ENCODE peak calls at places on chromosomes 5 and 9, in ten cellular contexts. Z is activated naive CD4-positive, alpha-beta T cell; X is SW 1271; K is fibroblast of lung; U is AG10803; J is AG09319; O is activated T-helper 1 cell treated with anti-CD3 and anti-CD28 coated beads, Interleukin-12 subunit alpha, Interleukin-12 subunit beta, Interleukin-2, Interleukin-4 antibody, amounts not matched to agents 30 ng/mL and 10 ng/mL and 1 ng/mL, durations not matched to agents 14 hours and 24 hours and 36 hours; E is AG04450; P is body of pancreas; B is glomerular endothelial cell. N is an unnamed sample.

GRCh38 chr5:126499742-126500396 is 76.7 kb downstream of the GRAMD2B start:
- DNase-seq in Z (no peak), X (no peak), K (peak), U (no peak), J (no peak), O (peak), E (no peak), P (no peak), B (no peak), N (no peak)

GRCh38 chr5:121979691-121980090 is 17.9 kb downstream of the SRFBP1 start:
- DNase-seq in Z (no peak), X (no peak), K (peak), U (no peak), J (no peak), O (no peak), E (no peak), P (no peak), B (no peak), N (no peak)

GRCh38 chr5:39428639-39429038 is 3.9 kb upstream of the DAB2 start:
- DNase-seq in Z (no peak), X (no peak), K (no peak), U (no peak), J (no peak), O (no peak), E (no peak), P (no peak), B (no peak), N (no peak)

GRCh38 chr5:87151547-87151946 is 116.1 kb upstream of the RASA1 start:
- DNase-seq in Z (no peak), X (peak), K (peak), U (peak), J (peak), O (no peak), E (peak), P (no peak), B (peak), N (no peak)

GRCh38 chr5:54704341-54704740 is 186.8 kb downstream of the SNX18 start:
- DNase-seq in Z (no peak), X (no peak), K (peak), U (no peak), J (no peak), O (no peak), E (peak), P (no peak), B (no peak), N (no peak)

GRCh38 chr9:118439446-118439845 is 735.2 kb downstream of the TLR4 start:
- DNase-seq in Z (no peak), X (no peak), K (no peak), U (no peak), J (no peak), O (no peak), E (no peak), P (no peak), B (no peak), N (no peak)

GRCh38 chr5:122726990-122727616 is 47.8 kb upstream of the SNX2 start:
- DNase-seq in Z (no peak), X (peak), K (peak), U (peak), J (peak), O (no peak), E (no peak), P (no peak), B (peak), N (no peak)

GRCh38 chr5:30325795-30326194 is 867.7 kb upstream of the CDH6 start:
- DNase-seq in Z (no peak), X (no peak), K (no peak), U (no peak), J (no peak), O (no peak), E (no peak), P (no peak), B (no peak), N (no peak)

GRCh38 chr5:139964266-139964993 is 78.7 kb downstream of the NRG2 start:
- DNase-seq in Z (no peak), X (no peak), K (no peak), U (no peak), J (no peak), O (no peak), E (no peak), P (no peak), B (no peak), N (no peak)

GRCh38 chr5:33361781-33362180 is 79.0 kb upstream of the TARS1 start:
- DNase-seq in Z (no peak), X (no peak), K (no peak), U (peak), J (no peak), O (no peak), E (no peak), P (no peak), B (no peak), N (no peak)

GRCh38 chr5:111748304-111748763 is 8.7 kb downstream of the NREP start:
- DNase-seq in Z (no peak), X (peak), K (peak), U (peak), J (peak), O (no peak), E (peak), P (no peak), B (peak), N (no peak)

GRCh38 chr5:157528036-157528632 is 47.4 kb downstream of the ADAM19 start:
- DNase-seq in Z (no peak), X (no peak), K (peak), U (peak), J (no peak), O (no peak), E (no peak), P (no peak), B (no peak), N (no peak)

GRCh38 chr5:90293931-90294330 is 115.6 kb downstream of the CETN3 start:
- DNase-seq in Z (no peak), X (no peak), K (peak), U (peak), J (no peak), O (no peak), E (no peak), P (no peak), B (peak), N (no peak)

GRCh38 chr5:132274050-132274869 is 16.8 kb downstream of the PDLIM4 start:
- DNase-seq in Z (no peak), X (no peak), K (no peak), U (no peak), J (no peak), O (no peak), E (no peak), P (no peak), B (no peak), N (no peak)

GRCh38 chr5:74149395-74149794 is 491.1 kb downstream of the ENC1 start:
- DNase-seq in Z (no peak), X (no peak), K (peak), U (peak), J (peak), O (no peak), E (peak), P (peak), B (no peak), N (no peak)

GRCh38 chr9:18910435-18910834 is 122.6 kb downstream of the SAXO1 start:
- DNase-seq in Z (no peak), X (no peak), K (peak), U (peak), J (no peak), O (no peak), E (no peak), P (no peak), B (no peak), N (no peak)

GRCh38 chr5:57576317-57576716 is 93.7 kb upstream of the ACTBL2 start:
- DNase-seq in Z (no peak), X (no peak), K (no peak), U (no peak), J (no peak), O (no peak), E (no peak), P (no peak), B (no peak), N (no peak)

GRCh38 chr5:177402271-177403043 is 2.0 kb upstream of the PFN3 start:
- DNase-seq in Z (peak), X (peak), K (peak), U (peak), J (no peak), O (peak), E (no peak), P (peak), B (no peak), N (peak)

GRCh38 chr9:125990793-125991220 is 243.6 kb downstream of the PBX3 start:
- DNase-seq in Z (no peak), X (no peak), K (no peak), U (no peak), J (no peak), O (no peak), E (no peak), P (no peak), B (no peak), N (no peak)

GRCh38 chr5:10289353-10289752 is 18.3 kb downstream of the CMBL start:
- DNase-seq in Z (no peak), X (no peak), K (peak), U (peak), J (no peak), O (no peak), E (no peak), P (peak), B (no peak), N (no peak)

GRCh38 chr5:179613460-179614071 is 9.9 kb downstream of the HNRNPH1 start:
- DNase-seq in Z (no peak), X (no peak), K (no peak), U (no peak), J (no peak), O (no peak), E (no peak), P (no peak), B (no peak), N (no peak)

GRCh38 chr9:21336467-21336866 is 1.3 kb upstream of the KLHL9 start:
- DNase-seq in Z (no peak), X (peak), K (no peak), U (no peak), J (no peak), O (no peak), E (no peak), P (no peak), B (no peak), N (no peak)

GRCh38 chr9:129291041-129291501 is 113.0 kb upstream of the IER5L start:
- DNase-seq in Z (no peak), X (no peak), K (no peak), U (no peak), J (no peak), O (no peak), E (no peak), P (no peak), B (no peak), N (no peak)

GRCh38 chr5:174310243-174310642 is 264.7 kb downstream of the NSG2 start:
- DNase-seq in Z (no peak), X (no peak), K (no peak), U (no peak), J (no peak), O (no peak), E (no peak), P (no peak), B (no peak), N (no peak)

GRCh38 chr5:179274321-179275315 is 70.6 kb downstream of the ADAMTS2 start:
- DNase-seq in Z (no peak), X (no peak), K (no peak), U (no peak), J (no peak), O (no peak), E (no peak), P (peak), B (no peak), N (no peak)

GRCh38 chr5:134141346-134142050 is 27.0 kb downstream of the TCF7 start:
- DNase-seq in Z (no peak), X (no peak), K (no peak), U (no peak), J (no peak), O (no peak), E (no peak), P (peak), B (no peak), N (no peak)

GRCh38 chr9:113042884-113043657 is 13.5 kb downstream of the ZFP37 start:
- DNase-seq in Z (no peak), X (no peak), K (peak), U (no peak), J (no peak), O (no peak), E (no peak), P (no peak), B (peak), N (no peak)

GRCh38 chr5:59040804-59041201 is 457.9 kb downstream of the RAB3C start:
- DNase-seq in Z (no peak), X (no peak), K (no peak), U (no peak), J (no peak), O (no peak), E (no peak), P (no peak), B (no peak), N (no peak)

GRCh38 chr5:3593771-3594513 is 1.7 kb upstream of the IRX1 start:
- DNase-seq in Z (no peak), X (no peak), K (no peak), U (no peak), J (no peak), O (no peak), E (no peak), P (no peak), B (no peak), N (no peak)

GRCh38 chr9:13088734-13089427 is 190.6 kb downstream of the MPDZ start:
- DNase-seq in Z (no peak), X (peak), K (peak), U (peak), J (peak), O (no peak), E (peak), P (no peak), B (peak), N (no peak)

GRCh38 chr5:140868721-140869554 is at the start of gene PCDHA11:
- DNase-seq in Z (no peak), X (no peak), K (no peak), U (no peak), J (no peak), O (no peak), E (no peak), P (no peak), B (peak), N (no peak)

GRCh38 chr5:74575741-74576538 is 64.6 kb downstream of the ENC1 start:
- DNase-seq in Z (no peak), X (peak), K (peak), U (peak), J (no peak), O (no peak), E (no peak), P (no peak), B (no peak), N (no peak)